ENCODE peak calls at places on chromosome 2, in eight cellular contexts. T, Y, S, W, M, C, G and A are unnamed samples.

GRCh38 chr2:97735161-97735561 is 21.8 kb downstream of the ZAP70 start:
- DNase-seq in T (no peak), Y (no peak), S (no peak), W (no peak), M (no peak), C (no peak), G (no peak), A (no peak)

GRCh38 chr2:85707304-85707703 is 13.1 kb downstream of the GNLY start:
- DNase-seq in T (peak; percentile 94), Y (peak; percentile 79), S (peak; percentile 94), W (peak; percentile 45), M (peak; percentile 33), C (peak; percentile 84), G (no peak), A (peak; percentile 85)

GRCh38 chr2:133532919-133533318 is 35.3 kb downstream of the NCKAP5 start:
- DNase-seq in T (peak; percentile 0), Y (no peak), S (peak; percentile 47), W (no peak), M (no peak), C (no peak), G (no peak), A (no peak)

GRCh38 chr2:10717630-10718029 is 3.8 kb upstream of the ATP6V1C2 start:
- DNase-seq in T (peak; percentile 54), Y (no peak), S (peak; percentile 61), W (no peak), M (no peak), C (no peak), G (no peak), A (peak; percentile 84)

GRCh38 chr2:36562973-36563532 is 34.9 kb downstream of the FEZ2 start:
- DNase-seq in T (peak; percentile 77), Y (peak; percentile 5), S (peak; percentile 50), W (peak; percentile 48), M (no peak), C (peak; percentile 15), G (no peak), A (peak; percentile 78)

GRCh38 chr2:216692636-216693413 is 2.5 kb downstream of the IGFBP5 start:
- DNase-seq in T (no peak), Y (peak; percentile 88), S (peak; percentile 81), W (no peak), M (peak; percentile 47), C (peak; percentile 27), G (peak; percentile 31), A (peak; percentile 45)

GRCh38 chr2:177397501-177398289 is 5.1 kb downstream of the AGPS start:
- DNase-seq in T (peak; percentile 93), Y (peak; percentile 53), S (peak; percentile 89), W (peak; percentile 63), M (no peak), C (peak; percentile 44), G (no peak), A (peak; percentile 96)

GRCh38 chr2:159903404-159904126 is 105.6 kb upstream of the CD302 start:
- DNase-seq in T (peak; percentile 56), Y (no peak), S (no peak), W (no peak), M (peak; percentile 58), C (no peak), G (peak; percentile 36), A (peak; percentile 23)

GRCh38 chr2:117269574-117269973 is 544.9 kb upstream of the DDX18 start:
- DNase-seq in T (no peak), Y (no peak), S (no peak), W (no peak), M (no peak), C (no peak), G (no peak), A (no peak)

GRCh38 chr2:48380989-48381625 is 148.8 kb upstream of the STON1 start:
- DNase-seq in T (no peak), Y (no peak), S (peak; percentile 39), W (no peak), M (no peak), C (no peak), G (no peak), A (no peak)

GRCh38 chr2:212618636-212619035 is 80.0 kb upstream of the ERBB4 start:
- DNase-seq in T (peak; percentile 34), Y (no peak), S (peak; percentile 42), W (no peak), M (no peak), C (no peak), G (no peak), A (peak; percentile 14)

GRCh38 chr2:173402405-173402974 is 47.8 kb downstream of the CDCA7 start:
- DNase-seq in T (peak; percentile 82), Y (peak; percentile 85), S (peak; percentile 79), W (peak; percentile 70), M (peak; percentile 62), C (peak; percentile 90), G (peak; percentile 42), A (peak; percentile 74)

GRCh38 chr2:231716641-231717280 is 8.4 kb downstream of the PTMA start:
- DNase-seq in T (peak; percentile 24), Y (no peak), S (peak; percentile 60), W (no peak), M (no peak), C (no peak), G (no peak), A (peak; percentile 65)

GRCh38 chr2:99032786-99033185 is 96.8 kb upstream of the CRACDL start:
- DNase-seq in T (peak; percentile 40), Y (no peak), S (no peak), W (no peak), M (no peak), C (no peak), G (no peak), A (no peak)

GRCh38 chr2:95314598-95314963 is 17.4 kb downstream of the KCNIP3 start:
- DNase-seq in T (no peak), Y (no peak), S (no peak), W (no peak), M (no peak), C (no peak), G (no peak), A (no peak)

GRCh38 chr2:72681016-72681995 is 144.5 kb downstream of the EXOC6B start:
- DNase-seq in T (no peak), Y (peak; percentile 21), S (peak; percentile 12), W (no peak), M (no peak), C (no peak), G (no peak), A (no peak)

GRCh38 chr2:47344890-47345583 is 57.9 kb upstream of the MSH2 start:
- DNase-seq in T (peak; percentile 12), Y (peak; percentile 80), S (peak; percentile 44), W (peak; percentile 63), M (no peak), C (peak; percentile 97), G (no peak), A (peak; percentile 54)

GRCh38 chr2:220904015-220904414 is 668.1 kb downstream of the EPHA4 start:
- DNase-seq in T (no peak), Y (no peak), S (no peak), W (no peak), M (no peak), C (no peak), G (no peak), A (no peak)

GRCh38 chr2:197929008-197929885 is 124.9 kb downstream of the PLCL1 start:
- DNase-seq in T (no peak), Y (no peak), S (no peak), W (peak; percentile 2), M (no peak), C (no peak), G (no peak), A (no peak)

GRCh38 chr2:234136461-234136860 is 86.0 kb downstream of the SPP2 start:
- DNase-seq in T (no peak), Y (no peak), S (no peak), W (no peak), M (no peak), C (peak; percentile 30), G (no peak), A (no peak)

GRCh38 chr2:231929961-231930600 is 3.9 kb upstream of the NPPC start:
- DNase-seq in T (peak; percentile 35), Y (peak; percentile 84), S (peak; percentile 8), W (no peak), M (no peak), C (no peak), G (no peak), A (peak; percentile 22)

GRCh38 chr2:107418713-107419112 is 408.0 kb upstream of the RGPD4 start:
- DNase-seq in T (no peak), Y (no peak), S (no peak), W (no peak), M (no peak), C (no peak), G (no peak), A (no peak)

GRCh38 chr2:239057533-239057932 is 209.6 kb downstream of the TWIST2 start:
- DNase-seq in T (peak; percentile 43), Y (no peak), S (no peak), W (no peak), M (no peak), C (no peak), G (no peak), A (no peak)

GRCh38 chr2:60167089-60167488 is 386.4 kb downstream of the BCL11A start:
- DNase-seq in T (no peak), Y (no peak), S (no peak), W (no peak), M (no peak), C (no peak), G (no peak), A (no peak)

GRCh38 chr2:202122975-202123765 is 50.1 kb downstream of the KIAA2012 start:
- DNase-seq in T (no peak), Y (no peak), S (peak; percentile 45), W (no peak), M (no peak), C (no peak), G (no peak), A (peak; percentile 66)

GRCh38 chr2:98280376-98281102 is 65.7 kb upstream of the CNGA3 start:
- DNase-seq in T (no peak), Y (no peak), S (no peak), W (no peak), M (no peak), C (peak; percentile 42), G (no peak), A (peak; percentile 44)

GRCh38 chr2:161982548-161982947 is 91.5 kb downstream of the DPP4 start:
- DNase-seq in T (no peak), Y (no peak), S (no peak), W (no peak), M (no peak), C (no peak), G (no peak), A (no peak)

GRCh38 chr2:174343343-174343637 is 8.5 kb downstream of the SP9 start:
- DNase-seq in T (no peak), Y (no peak), S (no peak), W (no peak), M (no peak), C (no peak), G (no peak), A (no peak)

GRCh38 chr2:237731663-237732062 is 66.9 kb upstream of the RBM44 start:
- DNase-seq in T (peak; percentile 77), Y (no peak), S (peak; percentile 81), W (peak; percentile 59), M (no peak), C (peak; percentile 7), G (no peak), A (peak; percentile 60)

GRCh38 chr2:100018794-100019193 is 123.6 kb downstream of the AFF3 start:
- DNase-seq in T (peak; percentile 38), Y (no peak), S (peak; percentile 91), W (no peak), M (no peak), C (peak; percentile 13), G (no peak), A (peak; percentile 72)

GRCh38 chr2:219523031-219523671 is 8.9 kb downstream of the ASIC4 start:
- DNase-seq in T (no peak), Y (no peak), S (no peak), W (no peak), M (no peak), C (no peak), G (no peak), A (no peak)